ENCODE peak calls at places on chromosome 3, in ten cellular contexts. P is NCI-H460, X is H4, W is EH, N is activated T-cell treated with anti-CD3 and anti-CD28 coated beads for 1 hour, R is OCI-M1, E is T-helper 9 cell, D is left cardiac atrium, A is choroid plexus epithelial cell, O is AG09319. Y is an unnamed sample.

GRCh38 chr3:13451301-13451673 is 28.8 kb upstream of the HDAC11 start:
- DNase-seq in P (peak; percentile 5), X (peak; percentile 25), W (no peak), N (peak; percentile 7), R (no peak), E (peak; percentile 21), D (peak; percentile 32), A (no peak), O (no peak), Y (no peak)

GRCh38 chr3:182465301-182466185 is 327.8 kb upstream of the ATP11B start:
- DNase-seq in P (no peak), X (no peak), W (no peak), N (no peak), R (no peak), E (no peak), D (no peak), A (no peak), O (no peak), Y (no peak)

GRCh38 chr3:38644016-38644661 is 5.3 kb downstream of the SCN5A start:
- DNase-seq in P (no peak), X (no peak), W (no peak), N (no peak), R (no peak), E (no peak), D (no peak), A (no peak), O (no peak), Y (no peak)

GRCh38 chr3:16834214-16834613 is 50.5 kb upstream of the PLCL2 start:
- DNase-seq in P (no peak), X (no peak), W (no peak), N (no peak), R (no peak), E (no peak), D (no peak), A (no peak), O (no peak), Y (no peak)

GRCh38 chr3:126834596-126835471 is 130.8 kb downstream of the CHCHD6 start:
- DNase-seq in P (no peak), X (no peak), W (no peak), N (no peak), R (no peak), E (no peak), D (no peak), A (no peak), O (no peak), Y (no peak)

GRCh38 chr3:98971183-98971681 is 69.7 kb upstream of the DCBLD2 start:
- DNase-seq in P (peak; percentile 78), X (no peak), W (peak; percentile 83), N (no peak), R (no peak), E (no peak), D (no peak), A (peak; percentile 76), O (no peak), Y (no peak)

GRCh38 chr3:47836986-47837385 is 34.0 kb downstream of the DHX30 start:
- DNase-seq in P (no peak), X (no peak), W (no peak), N (no peak), R (no peak), E (no peak), D (no peak), A (no peak), O (no peak), Y (no peak)

GRCh38 chr3:171349392-171349791 is 110.8 kb downstream of the TNIK start:
- DNase-seq in P (no peak), X (no peak), W (peak; percentile 86), N (no peak), R (no peak), E (no peak), D (no peak), A (no peak), O (no peak), Y (no peak)

GRCh38 chr3:134463676-134464611 is 21.8 kb downstream of the ANAPC13 start:
- DNase-seq in P (no peak), X (peak; percentile 63), W (peak; percentile 100), N (no peak), R (no peak), E (no peak), D (peak; percentile 65), A (peak; percentile 95), O (peak; percentile 99), Y (peak; percentile 79)

GRCh38 chr3:143464850-143465249 is 345.3 kb downstream of the CHST2 start:
- DNase-seq in P (no peak), X (no peak), W (peak; percentile 15), N (no peak), R (no peak), E (no peak), D (no peak), A (peak; percentile 17), O (no peak), Y (no peak)

GRCh38 chr3:10023587-10024310 is 2.5 kb upstream of the FANCD2 start:
- DNase-seq in P (no peak), X (peak; percentile 39), W (peak; percentile 82), N (no peak), R (no peak), E (no peak), D (no peak), A (peak; percentile 88), O (peak; percentile 23), Y (no peak)

GRCh38 chr3:140719841-140720240 is 42.0 kb downstream of the TRIM42 start:
- DNase-seq in P (no peak), X (no peak), W (no peak), N (no peak), R (no peak), E (no peak), D (no peak), A (no peak), O (no peak), Y (no peak)

GRCh38 chr3:197019021-197019420 is 10.6 kb downstream of the MELTF start:
- DNase-seq in P (no peak), X (no peak), W (no peak), N (no peak), R (no peak), E (no peak), D (no peak), A (no peak), O (no peak), Y (no peak)

GRCh38 chr3:187188931-187189330 is 8.4 kb upstream of the RTP1 start:
- DNase-seq in P (no peak), X (peak; percentile 93), W (no peak), N (no peak), R (no peak), E (no peak), D (no peak), A (no peak), O (no peak), Y (no peak)

GRCh38 chr3:26653811-26654379 is 31.3 kb downstream of the LRRC3B start:
- DNase-seq in P (no peak), X (no peak), W (no peak), N (no peak), R (peak; percentile 56), E (no peak), D (no peak), A (no peak), O (no peak), Y (no peak)

GRCh38 chr3:4504340-4505261 is 11.5 kb downstream of the ITPR1 start:
- DNase-seq in P (no peak), X (no peak), W (peak; percentile 1), N (peak; percentile 10), R (peak; percentile 94), E (no peak), D (no peak), A (no peak), O (no peak), Y (no peak)

GRCh38 chr3:9730747-9731205 is 759 bp upstream of the BRPF1 start:
- DNase-seq in P (no peak), X (no peak), W (no peak), N (no peak), R (no peak), E (no peak), D (no peak), A (no peak), O (no peak), Y (no peak)

GRCh38 chr3:10305331-10305902 is 12.7 kb upstream of the GHRL start:
- DNase-seq in P (no peak), X (no peak), W (no peak), N (no peak), R (no peak), E (no peak), D (no peak), A (no peak), O (no peak), Y (no peak)

GRCh38 chr3:44208568-44208967 is 33.1 kb upstream of the TOPAZ1 start:
- DNase-seq in P (no peak), X (no peak), W (no peak), N (no peak), R (no peak), E (no peak), D (no peak), A (no peak), O (no peak), Y (no peak)

GRCh38 chr3:43852066-43852465 is 161.3 kb downstream of the ABHD5 start:
- DNase-seq in P (no peak), X (no peak), W (peak; percentile 54), N (no peak), R (no peak), E (no peak), D (no peak), A (peak; percentile 60), O (no peak), Y (no peak)

GRCh38 chr3:149765762-149766334 is 13.6 kb upstream of the COMMD2 start:
- DNase-seq in P (peak; percentile 15), X (peak; percentile 35), W (peak; percentile 58), N (no peak), R (peak; percentile 45), E (no peak), D (no peak), A (peak; percentile 78), O (no peak), Y (no peak)

GRCh38 chr3:33746412-33747116 is 28.5 kb upstream of the CLASP2 start:
- DNase-seq in P (no peak), X (no peak), W (no peak), N (no peak), R (peak; percentile 11), E (no peak), D (no peak), A (no peak), O (no peak), Y (no peak)

GRCh38 chr3:44280631-44281030 is 38.9 kb downstream of the TOPAZ1 start:
- DNase-seq in P (no peak), X (no peak), W (no peak), N (no peak), R (no peak), E (no peak), D (no peak), A (no peak), O (no peak), Y (no peak)

GRCh38 chr3:122742234-122742633 is 51.4 kb downstream of the HSPBAP1 start:
- DNase-seq in P (no peak), X (no peak), W (no peak), N (no peak), R (no peak), E (no peak), D (no peak), A (no peak), O (no peak), Y (no peak)

GRCh38 chr3:30604091-30604490 is 2.3 kb upstream of the TGFBR2 start:
- DNase-seq in P (no peak), X (no peak), W (no peak), N (no peak), R (peak; percentile 85), E (no peak), D (no peak), A (peak; percentile 54), O (no peak), Y (no peak)

GRCh38 chr3:123518892-123519485 is 65.9 kb downstream of the HACD2 start:
- DNase-seq in P (no peak), X (no peak), W (peak; percentile 34), N (no peak), R (no peak), E (no peak), D (no peak), A (no peak), O (no peak), Y (no peak)

GRCh38 chr3:11452988-11453847 is 181.0 kb downstream of the ATG7 start:
- DNase-seq in P (no peak), X (peak; percentile 21), W (peak; percentile 84), N (no peak), R (peak; percentile 34), E (no peak), D (peak; percentile 64), A (peak; percentile 75), O (no peak), Y (no peak)

GRCh38 chr3:108524547-108524946 is 14.2 kb upstream of the MYH15 start:
- DNase-seq in P (no peak), X (no peak), W (peak; percentile 5), N (no peak), R (no peak), E (no peak), D (no peak), A (peak; percentile 30), O (no peak), Y (no peak)

Y was measured in left ventricle myocardium inferior.